ENCODE peak calls at places on chromosomes 2 and 18, in seven cellular contexts. U, K, L, Y, E, H and O are unnamed samples.

GRCh38 chr2:21228041-21228895 is 104.5 kb downstream of the TDRD15 start:
- DNase-seq in K (no peak), Y (no peak), H (no peak), L (no peak), U (no peak), E (no peak), O (no peak)

GRCh38 chr2:37982147-37982582 is 57.1 kb downstream of the RMDN2 start:
- DNase-seq in Y (peak), L (peak), U (peak), K (peak), E (peak), H (peak), O (peak)

GRCh38 chr2:186546842-186547241 is 43.0 kb upstream of the ITGAV start:
- DNase-seq in L (peak), H (no peak), U (peak), E (no peak), Y (no peak), K (peak), O (peak)

GRCh38 chr2:173978447-173978846 is 13.3 kb upstream of the SP3 start:
- DNase-seq in E (no peak), H (no peak), Y (no peak), K (no peak), L (no peak), U (no peak), O (peak)

GRCh38 chr2:213285404-213285803 is 1.1 kb downstream of the SPAG16 start:
- DNase-seq in L (no peak), U (no peak), E (no peak), H (no peak), K (no peak), Y (no peak), O (no peak)

GRCh38 chr2:6773007-6773693 is 92.6 kb downstream of the CMPK2 start:
- DNase-seq in Y (peak), K (no peak), E (peak), L (peak), U (peak), H (peak), O (peak)

GRCh38 chr2:188984680-188985079 is 10.5 kb downstream of the COL3A1 start:
- DNase-seq in L (peak), U (peak), H (no peak), K (peak), E (peak), Y (no peak), O (peak)

GRCh38 chr2:236614566-236614965 is 44.9 kb downstream of the ACKR3 start:
- DNase-seq in E (no peak), L (no peak), U (no peak), H (no peak), Y (no peak), K (no peak), O (no peak)

GRCh38 chr2:239179851-239180371 is 220.9 kb downstream of the HDAC4 start:
- DNase-seq in E (peak), L (no peak), Y (no peak), K (no peak), U (no peak), H (peak), O (no peak)

GRCh38 chr2:161101406-161101805 is 58.8 kb upstream of the TANK start:
- DNase-seq in U (no peak), L (no peak), H (no peak), K (no peak), Y (no peak), E (no peak), O (no peak)

GRCh38 chr2:204479557-204479956 is 65.7 kb upstream of the PARD3B start:
- DNase-seq in K (no peak), H (no peak), E (no peak), Y (no peak), U (peak), L (peak), O (peak)

GRCh38 chr18:31250902-31251301 is 67.1 kb upstream of the DSG1 start:
- DNase-seq in U (no peak), K (no peak), H (no peak), Y (no peak), L (no peak), E (no peak), O (no peak)

GRCh38 chr2:220572385-220572784 is 945.0 kb downstream of the SLC4A3 start:
- DNase-seq in Y (no peak), E (no peak), U (no peak), L (no peak), H (no peak), K (no peak), O (peak)

DNA sequence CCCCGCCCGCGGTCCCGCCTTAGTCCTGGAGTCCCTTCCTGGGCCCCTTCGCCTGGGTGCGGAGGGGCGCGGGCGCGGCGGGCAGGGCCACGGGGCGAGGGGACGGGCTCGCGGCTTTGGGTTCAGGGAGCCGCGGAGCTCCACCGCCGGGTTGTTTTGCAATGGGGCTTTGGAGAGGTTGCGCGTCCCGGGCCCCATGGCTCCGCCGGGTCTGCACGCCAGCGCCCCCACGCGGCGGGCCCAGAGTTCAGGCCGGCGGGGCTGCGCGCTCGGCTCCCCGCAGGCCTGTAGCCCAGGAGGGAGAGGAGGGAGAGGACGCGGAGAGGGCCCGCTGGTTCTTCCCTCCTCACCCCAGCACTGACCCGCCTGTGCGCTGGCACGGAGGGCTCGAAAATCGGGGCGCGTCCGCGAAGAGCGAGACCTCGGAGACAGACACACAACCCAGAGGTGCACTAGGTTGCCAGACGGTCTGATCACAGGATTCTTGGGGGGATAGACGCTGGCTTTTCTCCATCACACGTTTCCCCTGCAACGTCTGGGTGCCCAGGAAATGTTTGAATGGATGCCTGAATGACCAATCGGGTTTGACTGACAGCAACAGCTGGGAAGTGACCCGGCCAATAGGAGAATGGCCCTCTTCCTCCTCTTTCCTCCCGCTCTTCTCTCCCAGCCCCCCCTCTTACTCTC is 4.9 kb upstream of the SIX2 start:
- DNase-seq in Y (peak), E (peak), H (peak), U (peak), L (peak), K (no peak), O (peak)
- H3K4me3 ChIP-seq in Y (peak), E (peak), H (peak), U (peak), L (peak), K (peak), O (peak)

DNA sequence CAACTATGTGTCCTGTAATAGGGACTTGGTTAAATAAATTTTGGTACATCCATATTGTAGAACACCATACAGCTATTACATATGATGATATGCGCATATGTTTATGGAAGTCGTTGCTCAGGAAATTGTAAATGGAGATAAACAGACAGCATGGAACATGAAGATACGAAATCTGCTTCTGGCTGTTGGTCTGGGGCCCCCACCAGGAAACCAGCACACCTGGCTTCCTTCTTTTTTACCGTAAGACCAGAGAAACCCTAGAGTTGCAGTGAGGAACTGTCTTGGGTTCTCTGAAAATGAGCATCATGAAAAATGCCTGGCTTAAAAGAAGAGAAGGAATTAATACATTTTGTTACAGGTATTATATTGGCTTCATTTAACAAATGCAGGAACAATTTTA is 40.8 kb downstream of the SPTBN1 start:
- DNase-seq in U (no peak), E (no peak), L (no peak), H (no peak), K (no peak), Y (no peak), O (no peak)
- TF ChIP-seq CTCF in U (no peak), E (no peak), L (no peak), H (no peak), K (no peak), Y (no peak), O (no peak)

GRCh38 chr18:57352271-57352701 is at the start of gene ST8SIA3:
- DNase-seq in L (no peak), U (no peak), H (peak), K (no peak), E (no peak), Y (no peak), O (no peak)
- H3K4me3 ChIP-seq in L (no peak), U (no peak), H (peak), K (no peak), E (no peak), Y (no peak), O (no peak)

GRCh38 chr2:240589850-240590525 is 3.5 kb downstream of the CAPN10 start:
- DNase-seq in H (no peak), K (no peak), E (no peak), Y (no peak), L (no peak), U (no peak), O (no peak)

GRCh38 chr2:240593026-240593702 is 6.6 kb downstream of the CAPN10 start:
- DNase-seq in U (no peak), L (no peak), E (no peak), H (no peak), Y (no peak), K (no peak), O (no peak)

GRCh38 chr2:240591226-240591625 is 4.7 kb downstream of the CAPN10 start:
- DNase-seq in L (no peak), K (no peak), H (no peak), U (no peak), E (no peak), Y (no peak), O (peak)

GRCh38 chr2:240590681-240591111 is 4.2 kb downstream of the CAPN10 start:
- DNase-seq in U (no peak), K (no peak), H (peak), Y (no peak), L (no peak), E (no peak), O (no peak)

DNA sequence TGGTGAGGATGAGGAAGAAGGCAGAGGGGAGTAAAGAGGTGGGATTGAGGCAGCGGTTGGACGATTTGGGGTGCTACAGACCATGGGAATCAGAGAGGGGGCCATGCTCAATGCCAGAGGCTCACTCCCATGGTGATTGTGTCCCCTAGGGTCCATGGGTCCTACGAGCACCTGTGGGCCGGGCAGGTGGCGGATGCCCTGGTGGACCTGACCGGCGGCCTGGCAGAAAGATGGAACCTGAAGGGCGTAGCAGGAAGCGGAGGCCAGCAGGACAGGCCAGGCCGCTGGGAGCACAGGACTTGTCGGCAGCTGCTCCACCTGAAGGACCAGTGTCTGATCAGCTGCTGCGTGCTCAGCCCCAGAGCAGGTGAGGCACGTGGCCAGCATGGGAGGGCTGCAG is 5.2 kb downstream of the CAPN10 start:
- DNase-seq in H (no peak), E (no peak), Y (no peak), K (no peak), U (no peak), L (no peak), O (no peak)
- TF ChIP-seq CTCF in H (no peak), E (no peak), Y (no peak), K (no peak), U (no peak), L (no peak), O (no peak)

GRCh38 chr2:78861546-78861945 is 164.0 kb upstream of the REG3G start:
- DNase-seq in L (peak), E (no peak), Y (no peak), U (no peak), K (no peak), H (peak), O (no peak)
- H3K4me3 ChIP-seq in L (no peak), E (no peak), Y (no peak), U (no peak), K (no peak), H (no peak), O (no peak)

GRCh38 chr2:85017436-85018048 is 46.6 kb downstream of the KCMF1 start:
- DNase-seq in K (no peak), U (peak), E (no peak), Y (no peak), H (no peak), L (peak), O (no peak)
- TF ChIP-seq CTCF in K (peak), U (peak), E (no peak), Y (peak), H (no peak), L (peak), O (peak)

DNA sequence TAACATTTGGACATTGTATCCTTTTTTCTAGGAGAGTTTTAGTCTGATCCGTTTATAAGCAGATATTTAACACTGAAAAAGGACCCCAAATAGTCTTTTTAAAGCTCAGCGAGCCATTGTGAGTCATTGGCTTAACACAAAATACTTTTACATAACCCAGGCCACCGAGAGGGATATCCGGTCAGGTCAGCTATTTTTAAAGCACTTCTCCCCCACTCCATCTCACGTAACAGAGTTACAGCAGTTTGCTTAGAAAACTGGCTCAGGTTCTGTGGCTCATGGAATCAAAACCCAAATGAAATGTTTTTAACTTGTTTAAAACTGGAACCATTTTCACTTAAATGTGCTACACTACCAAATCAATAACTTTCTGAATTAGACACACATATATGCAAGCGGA is 23.9 kb downstream of the COL4A3 start:
- DNase-seq in L (peak), Y (peak), U (peak), K (peak), H (no peak), E (no peak), O (peak)
- H3K4me3 ChIP-seq in L (no peak), Y (peak), U (no peak), K (no peak), H (no peak), E (no peak), O (no peak)